ENCODE peak calls at places on chromosome 19, in five cellular contexts. R is choroid plexus epithelial cell, M is foreskin keratinocyte, P is MCF 10A, W is NCI-H774. L is an unnamed sample.

GRCh38 chr19:18648971-18649310 is 12.1 kb downstream of the KLHL26 start:
- DNase-seq in R (peak), M (no peak), P (no peak), W (no peak), L (no peak)

GRCh38 chr19:1935484-1936208 is 5.3 kb upstream of the CSNK1G2 start:
- DNase-seq in W (peak), P (peak), M (no peak), R (peak), L (peak)

GRCh38 chr19:38710928-38711725 is 33.1 kb downstream of the CAPN12 start:
- DNase-seq in W (no peak), P (no peak), R (no peak), M (no peak), L (no peak)

GRCh38 chr19:24141612-24142011 is 54.6 kb downstream of the ZNF254 start:
- DNase-seq in W (no peak), P (no peak), R (no peak), M (no peak), L (no peak)

GRCh38 chr19:33621811-33622504 is at the start of gene CHST8:
- DNase-seq in M (no peak), W (peak), P (no peak), R (peak), L (peak)

GRCh38 chr19:47280183-47280797 is 5.6 kb downstream of the INAFM1 start:
- DNase-seq in W (no peak), P (peak), M (no peak), R (peak), L (peak)

GRCh38 chr19:7196721-7197168 is 97.5 kb downstream of the INSR start:
- DNase-seq in W (no peak), M (no peak), P (no peak), R (no peak), L (no peak)

GRCh38 chr19:1264801-1265610 is 4.1 kb upstream of the CIRBP start:
- DNase-seq in R (peak), P (peak), W (no peak), M (peak), L (peak)

GRCh38 chr19:34393629-34394028 is 10.6 kb upstream of the PDCD2L start:
- DNase-seq in W (no peak), R (no peak), P (no peak), M (no peak), L (no peak)

GRCh38 chr19:28633223-28634030 is 579.5 kb downstream of the UQCRFS1 start:
- DNase-seq in W (peak), M (peak), R (peak), P (no peak), L (peak)

GRCh38 chr19:20776083-20777076 is at the start of gene ZNF66:
- DNase-seq in M (peak), W (peak), P (peak), R (peak), L (peak)

GRCh38 chr19:48560095-48560530 is 8.1 kb downstream of the SULT2B1 start:
- DNase-seq in W (no peak), M (no peak), R (no peak), P (no peak), L (no peak)

GRCh38 chr19:2113436-2114211 is 16.9 kb downstream of the IZUMO4 start:
- DNase-seq in P (peak), R (peak), M (no peak), W (no peak), L (peak)

GRCh38 chr19:7242601-7243258 is 51.5 kb downstream of the INSR start:
- DNase-seq in P (peak), W (no peak), M (no peak), R (peak), L (no peak)

GRCh38 chr19:33798701-33799111 is 2.0 kb downstream of the KCTD15 start:
- DNase-seq in M (no peak), P (no peak), R (peak), W (no peak), L (peak)

GRCh38 chr19:29517412-29517811 is 8.4 kb upstream of the VSTM2B start:
- DNase-seq in W (no peak), P (no peak), M (no peak), R (no peak), L (no peak)

GRCh38 chr19:5539431-5539833 is 28.3 kb downstream of the TINCR start:
- DNase-seq in W (no peak), R (no peak), M (no peak), P (no peak), L (no peak)

GRCh38 chr19:16025108-16026101 is 50.9 kb upstream of the TPM4 start:
- DNase-seq in P (peak), M (no peak), W (no peak), R (peak), L (peak)

GRCh38 chr19:30792561-30793505 is 420.6 kb downstream of the ZNF536 start:
- DNase-seq in P (no peak), R (no peak), W (no peak), M (no peak), L (no peak)

GRCh38 chr19:32489971-32490370 is 84.4 kb downstream of the DPY19L3 start:
- DNase-seq in P (no peak), R (peak), M (no peak), W (no peak), L (no peak)

GRCh38 chr19:50858896-50859295 is 4.2 kb downstream of the KLK3 start:
- DNase-seq in R (no peak), W (peak), P (no peak), M (no peak), L (no peak)